ENCODE peak calls at places on chromosomes 7 and 10, in nine cellular contexts. J is RWPE2, P is tibial artery, N is left ventricle myocardium inferior, C is hepatocyte, T is thoracic aorta, L is HCT116, Y is heart left ventricle, R is lung. E is an unnamed sample. For H3K4me1, the result is how much of the 10 kb centered on the place peaks cover.

GRCh38 chr10:15216700-15217099 is 48.2 kb upstream of the NMT2 start:
- DNase-seq in P (no peak), C (no peak), L (no peak), N (no peak), R (no peak), J (no peak), T (no peak), Y (no peak), E (no peak)

GRCh38 chr10:11043446-11044127 is 25.9 kb downstream of the CELF2 start:
- DNase-seq in Y (no peak), J (no peak), N (no peak), R (no peak), P (no peak), L (no peak), T (no peak), C (no peak), E (no peak)

GRCh38 chr7:151003572-151003971 is 12.8 kb downstream of the NOS3 start:
- DNase-seq in C (no peak), T (no peak), Y (no peak), R (peak), J (no peak), N (no peak), P (no peak), L (no peak), E (no peak)

GRCh38 chr10:99328579-99329237 is 448 bp upstream of the CNNM1 start:
- DNase-seq in C (no peak), T (no peak), L (no peak), J (no peak), R (no peak), Y (no peak), N (no peak), P (no peak), E (no peak)

GRCh38 chr10:37015498-37015897 is 109.9 kb upstream of the ANKRD30A start:
- DNase-seq in J (no peak), R (no peak), N (no peak), P (no peak), C (no peak), Y (no peak), T (no peak), L (no peak), E (no peak)

GRCh38 chr7:44945479-44945878 is 33.3 kb downstream of the MYO1G start:
- DNase-seq in R (no peak), C (no peak), J (no peak), L (no peak), T (no peak), N (no peak), Y (no peak), P (no peak), E (no peak)

GRCh38 chr7:18356195-18356645 is 139.3 kb upstream of the HDAC9 start:
- DNase-seq in C (peak), T (no peak), L (peak), J (no peak), R (no peak), P (no peak), Y (no peak), N (no peak), E (no peak)

GRCh38 chr7:91248996-91249395 is 15.2 kb upstream of the FZD1 start:
- DNase-seq in L (no peak), P (no peak), N (no peak), R (no peak), Y (no peak), T (no peak), C (no peak), J (no peak), E (no peak)

GRCh38 chr7:98284335-98285036 is 3.0 kb downstream of the BRI3 start:
- DNase-seq in J (peak), P (peak), R (peak), N (peak), Y (peak), T (peak), L (no peak), C (peak), E (peak)

GRCh38 chr7:98283887-98284222 is 2.4 kb downstream of the BRI3 start:
- DNase-seq in P (no peak), N (no peak), R (no peak), Y (no peak), C (no peak), L (no peak), T (no peak), J (no peak), E (no peak)

GRCh38 chr7:98286093-98286525 is 4.6 kb downstream of the BRI3 start:
- DNase-seq in N (peak), T (peak), L (peak), J (no peak), R (peak), P (peak), C (peak), Y (peak), E (peak)

GRCh38 chr7:98286701-98287485 is 5.4 kb downstream of the BRI3 start:
- DNase-seq in P (no peak), J (no peak), T (no peak), R (no peak), N (no peak), C (peak), Y (peak), L (no peak), E (no peak)

DNA sequence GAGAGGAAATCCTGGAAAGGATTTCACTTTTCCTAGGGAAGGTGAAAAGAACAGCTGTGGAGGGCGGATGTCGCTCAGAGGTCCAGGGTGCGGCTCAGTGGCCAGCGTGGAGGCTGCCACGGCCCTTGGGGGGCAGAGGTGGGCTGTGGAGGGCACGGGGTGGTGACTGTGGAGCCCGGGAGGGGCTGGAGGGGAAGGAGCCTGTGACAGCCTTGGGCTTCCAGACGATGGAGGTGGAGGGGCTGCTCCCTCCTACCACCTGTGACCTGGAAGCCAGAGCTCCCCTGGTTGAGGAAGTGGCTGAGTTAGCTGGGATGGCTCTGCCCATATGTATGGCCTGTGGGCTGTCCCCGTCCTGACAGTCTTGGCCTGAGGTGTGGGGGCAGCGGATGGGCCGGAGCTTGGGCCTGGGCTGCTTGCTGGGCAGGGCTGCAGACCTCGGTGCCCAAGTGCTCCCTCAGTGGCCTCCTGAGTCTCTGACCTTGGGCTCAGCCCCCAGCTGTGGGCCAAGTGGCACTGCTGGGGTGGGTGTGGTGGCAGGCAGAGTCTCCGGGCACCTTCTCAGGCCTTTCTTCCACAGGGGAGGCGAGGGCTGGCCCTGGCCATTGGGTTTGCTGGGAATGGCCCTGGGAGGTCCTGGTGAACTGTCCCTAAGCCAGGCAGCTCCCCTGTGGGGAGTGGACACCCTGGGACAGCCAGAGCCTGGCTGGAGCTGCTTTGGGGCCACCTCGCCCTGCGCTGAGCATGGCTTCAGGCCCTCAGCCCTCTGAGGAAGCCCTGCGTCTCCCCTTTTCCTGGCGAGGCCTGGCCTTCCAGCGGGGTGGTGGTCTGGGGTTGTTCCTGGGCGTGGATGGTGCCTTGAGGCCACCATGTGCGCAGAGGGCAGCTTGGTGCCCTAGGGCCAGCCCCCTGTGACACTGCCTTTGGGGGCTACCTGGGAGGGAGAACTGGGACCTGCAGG is 3.9 kb downstream of the BRI3 start:
- DNase-seq in C (no peak), J (no peak), Y (no peak), P (no peak), R (no peak), T (no peak), L (no peak), N (no peak), E (no peak)
- H3K4me3 ChIP-seq in C (no peak), J (no peak), Y (peak), P (peak), R (peak), T (peak), L (no peak), N (peak), E (peak)

GRCh38 chr10:89520711-89521110 is 14.7 kb downstream of the SLC16A12 start:
- DNase-seq in L (no peak), J (no peak), T (no peak), Y (no peak), P (no peak), R (no peak), N (no peak), C (no peak), E (no peak)
- H3K4me1 ChIP-seq in L (under half), J (under half), T (half or more), Y (half or more), P (under half), R (under half), N (half or more), C (under half), E (under half)

DNA sequence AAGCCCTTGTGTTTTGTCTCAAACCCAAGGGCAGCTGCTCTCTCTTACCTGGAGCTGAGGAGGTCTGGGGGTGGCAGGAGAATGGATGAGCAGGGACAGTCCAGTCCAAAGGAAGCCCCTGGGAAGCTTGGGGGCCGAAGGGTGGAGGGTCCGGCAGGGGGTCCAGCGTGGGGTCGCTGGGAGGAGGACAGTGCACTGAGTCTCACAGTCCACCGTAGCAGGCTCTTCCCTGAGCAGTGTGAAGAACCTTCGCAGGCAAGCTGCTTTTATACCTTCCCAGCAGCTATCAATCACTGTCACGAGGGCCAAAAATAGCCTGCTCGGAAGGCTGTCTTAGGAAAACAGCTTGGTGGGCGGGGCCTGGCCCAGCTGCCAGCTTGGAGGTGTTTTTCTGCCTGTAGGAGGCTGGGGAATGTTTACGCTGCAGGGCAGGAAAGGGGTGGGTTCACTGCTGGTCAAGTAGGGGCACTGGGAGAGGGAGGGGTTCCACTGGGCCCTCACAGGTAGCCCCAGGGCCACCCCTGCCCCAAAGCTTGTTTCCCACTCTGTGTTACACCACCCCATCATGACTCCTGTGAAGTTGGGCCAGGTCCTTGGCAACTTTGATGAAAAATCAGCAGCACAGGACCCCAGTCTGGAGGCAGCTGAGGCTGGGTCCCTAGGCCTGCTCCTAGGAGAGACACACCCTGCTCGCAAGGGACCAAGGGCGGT is at the start of gene DEPP1:
- DNase-seq in C (peak), R (peak), J (peak), T (peak), P (peak), L (peak), Y (peak), N (peak), E (peak)
- TF ChIP-seq CTCF in C (no peak), R (peak), J (no peak), T (peak), P (peak), L (peak), Y (peak), N (peak), E (peak)

DNA sequence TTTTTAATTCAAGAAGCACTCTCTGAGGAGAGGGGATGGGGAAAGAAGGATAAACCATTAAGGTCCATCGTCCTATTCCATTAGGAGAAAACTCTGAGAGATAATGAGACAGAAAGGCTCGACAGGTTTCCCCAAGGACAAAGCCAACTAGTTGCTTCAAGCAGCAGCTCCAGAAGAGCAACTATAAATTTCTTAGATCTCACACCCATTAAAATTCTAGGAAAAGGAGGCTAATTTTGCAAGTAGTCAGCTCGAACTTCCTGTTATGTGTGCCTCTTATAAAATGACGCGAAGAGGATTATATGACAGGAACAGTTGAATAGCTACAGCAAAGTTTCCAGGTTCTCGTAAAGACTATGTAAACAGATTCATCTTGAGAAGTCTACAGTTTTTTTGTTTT is 52.0 kb upstream of the ST8SIA6 start:
- DNase-seq in T (no peak), P (no peak), J (no peak), N (no peak), C (no peak), R (no peak), L (no peak), Y (no peak), E (no peak)
- H3K4me3 ChIP-seq in T (no peak), P (no peak), J (no peak), N (no peak), C (no peak), R (no peak), L (no peak), Y (no peak), E (no peak)

DNA sequence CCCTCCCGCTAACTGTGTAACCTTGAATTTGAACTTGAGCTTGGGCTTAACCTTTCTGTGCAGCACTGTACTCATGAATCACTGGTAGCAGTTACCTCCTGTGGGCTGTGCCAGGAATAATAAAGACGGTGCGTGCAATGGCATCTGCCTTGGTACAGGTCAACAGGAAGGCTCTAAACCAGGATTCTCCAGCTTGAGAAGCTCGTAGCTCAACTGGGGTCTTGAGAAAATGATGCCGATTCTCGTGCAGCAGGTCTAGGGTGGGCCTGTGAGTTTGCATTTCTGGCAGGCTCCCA is 112.5 kb upstream of the ANLN start:
- DNase-seq in L (no peak), N (no peak), T (no peak), Y (no peak), J (no peak), R (no peak), P (no peak), C (no peak), E (no peak)
- H3K4me1 ChIP-seq in L (under half), N (half or more), T (half or more), Y (half or more), J (under half), R (under half), P (under half), C (half or more), E (half or more)